ENCODE peak calls at places on chromosomes 12 and 14, in ten cellular contexts. X is body of pancreas, L is BJ, O is MM.1S, J is A549, N is GM06990, D is bronchial epithelial cell, Y is AG04450, T is nephron progenitor cell, Z is pancreas. G is an unnamed sample.

GRCh38 chr12:132635076-132635955 is 16.7 kb downstream of the P2RX2 start:
- DNase-seq in T (no peak), Y (no peak), Z (no peak), D (no peak), N (no peak), X (no peak), O (no peak), L (no peak), J (no peak), G (no peak)

GRCh38 chr14:24430143-24430681 is 458 bp downstream of the KHNYN start:
- DNase-seq in J (peak), Y (no peak), T (peak), N (peak), X (peak), Z (peak), L (no peak), O (peak), D (peak), G (no peak)

GRCh38 chr14:56474419-56475022 is 105.1 kb upstream of the TMEM260 start:
- DNase-seq in N (no peak), L (no peak), Y (no peak), O (peak), X (no peak), J (peak), Z (no peak), T (peak), D (peak), G (no peak)

GRCh38 chr14:72183631-72184030 is 251.4 kb downstream of the RGS6 start:
- DNase-seq in X (no peak), N (no peak), D (no peak), L (no peak), J (no peak), O (no peak), Z (no peak), T (no peak), Y (no peak), G (no peak)

GRCh38 chr12:123523518-123523917 is 10.0 kb downstream of the RILPL1 start:
- DNase-seq in T (no peak), L (no peak), O (no peak), J (no peak), X (no peak), D (no peak), N (no peak), Z (no peak), Y (no peak), G (no peak)

GRCh38 chr12:121673013-121673441 is 3.6 kb upstream of the MORN3 start:
- DNase-seq in J (no peak), X (peak), Z (peak), N (no peak), Y (no peak), D (no peak), T (no peak), O (no peak), L (no peak), G (no peak)

GRCh38 chr14:73773441-73774243 is 59.5 kb upstream of the PNMA1 start:
- DNase-seq in T (no peak), L (no peak), D (no peak), O (no peak), J (no peak), N (no peak), X (no peak), Y (no peak), Z (no peak), G (no peak)

GRCh38 chr14:63147018-63147417 is 57.2 kb upstream of the RHOJ start:
- DNase-seq in X (no peak), T (no peak), J (no peak), O (no peak), Y (no peak), Z (no peak), N (no peak), L (no peak), D (no peak), G (no peak)

GRCh38 chr12:98188649-98189048 is 326.7 kb upstream of the TMPO start:
- DNase-seq in L (no peak), T (no peak), N (no peak), D (peak), Y (no peak), O (peak), Z (no peak), J (no peak), X (no peak), G (no peak)

GRCh38 chr14:58367296-58367695 is 28.4 kb upstream of the TOMM20L start:
- DNase-seq in J (no peak), Z (no peak), X (peak), Y (no peak), T (no peak), D (no peak), N (no peak), L (no peak), O (no peak), G (no peak)

GRCh38 chr14:105192866-105193731 is 12.0 kb upstream of the NUDT14 start:
- DNase-seq in J (no peak), Z (no peak), O (no peak), T (no peak), D (no peak), Y (no peak), N (no peak), L (no peak), X (no peak), G (no peak)

GRCh38 chr12:131681257-131681620 is 29.7 kb upstream of the SFSWAP start:
- DNase-seq in J (no peak), O (no peak), T (no peak), N (no peak), Z (no peak), L (no peak), D (no peak), Y (no peak), X (no peak), G (no peak)

GRCh38 chr12:84982888-84983287 is 53.2 kb downstream of the TSPAN19 start:
- DNase-seq in L (no peak), Z (no peak), Y (no peak), D (no peak), N (no peak), T (no peak), J (no peak), O (no peak), X (no peak), G (no peak)

GRCh38 chr12:39824505-39825198 is 205.0 kb upstream of the ABCD2 start:
- DNase-seq in T (no peak), X (no peak), Y (no peak), N (no peak), O (no peak), Z (no peak), D (peak), L (no peak), J (no peak), G (no peak)

GRCh38 chr12:30613119-30613830 is 82.4 kb downstream of the IPO8 start:
- DNase-seq in O (no peak), Y (no peak), N (no peak), T (no peak), Z (no peak), X (peak), J (no peak), D (no peak), L (no peak), G (no peak)

GRCh38 chr12:8036366-8036765 is 3.9 kb downstream of the FOXJ2 start:
- DNase-seq in T (no peak), Y (no peak), N (no peak), L (no peak), D (no peak), X (peak), J (no peak), Z (no peak), O (no peak), G (no peak)

GRCh38 chr12:78864483-78865296 is at the start of gene SYT1:
- DNase-seq in O (peak), L (peak), J (peak), T (peak), Z (peak), D (peak), X (peak), Y (peak), N (peak), G (peak)

GRCh38 chr12:62162214-62162613 is 98.0 kb upstream of the USP15 start:
- DNase-seq in Y (no peak), J (no peak), L (no peak), D (no peak), X (no peak), Z (no peak), O (peak), N (no peak), T (no peak), G (no peak)

GRCh38 chr12:51131745-51132521 is 41.0 kb downstream of the TFCP2 start:
- DNase-seq in Z (no peak), Y (no peak), X (no peak), J (no peak), D (no peak), T (no peak), O (no peak), L (no peak), N (no peak), G (no peak)

GRCh38 chr14:75521415-75522199 is 662 bp upstream of the BATF start:
- DNase-seq in L (no peak), D (no peak), J (no peak), X (no peak), Y (no peak), Z (no peak), N (no peak), O (peak), T (no peak), G (no peak)

GRCh38 chr12:116266220-116266619 is 11.3 kb downstream of the MED13L start:
- DNase-seq in O (no peak), Y (no peak), N (no peak), J (peak), D (peak), L (no peak), T (no peak), X (no peak), Z (no peak), G (no peak)

GRCh38 chr12:49288412-49288853 is 6.5 kb upstream of the PRPH start:
- DNase-seq in J (peak), Z (peak), T (peak), O (peak), Y (no peak), D (peak), N (no peak), X (peak), L (no peak), G (no peak)

GRCh38 chr14:89926709-89927108 is 27.8 kb downstream of the EFCAB11 start:
- DNase-seq in N (no peak), L (no peak), Y (no peak), T (no peak), Z (no peak), O (no peak), J (no peak), X (no peak), D (peak), G (no peak)

GRCh38 chr14:104460920-104461651 is 118.5 kb upstream of the C14orf180 start:
- DNase-seq in Y (no peak), Z (no peak), N (no peak), O (no peak), J (no peak), X (peak), L (no peak), D (no peak), T (peak), G (no peak)

GRCh38 chr12:122853582-122854245 is 18.5 kb downstream of the HIP1R start:
- DNase-seq in Z (no peak), L (no peak), Y (no peak), X (no peak), O (no peak), T (no peak), N (no peak), D (no peak), J (no peak), G (no peak)

GRCh38 chr12:130161261-130162231 is 718 bp upstream of the FZD10 start:
- DNase-seq in Y (no peak), Z (no peak), O (no peak), N (no peak), X (peak), D (no peak), T (peak), J (no peak), L (no peak), G (no peak)

GRCh38 chr12:117294206-117294605 is 67.2 kb downstream of the NOS1 start:
- DNase-seq in J (no peak), Z (no peak), O (no peak), N (no peak), L (no peak), T (peak), X (no peak), Y (no peak), D (no peak), G (no peak)

GRCh38 chr14:96098309-96098998 is 59.3 kb downstream of the C14orf132 start:
- DNase-seq in X (peak), L (no peak), Z (peak), O (peak), J (peak), T (peak), Y (peak), D (peak), N (no peak), G (no peak)

GRCh38 chr14:99177876-99178630 is 93.9 kb downstream of the BCL11B start:
- DNase-seq in T (no peak), O (no peak), L (no peak), N (no peak), Y (no peak), Z (no peak), J (no peak), D (peak), X (no peak), G (no peak)

GRCh38 chr14:26081043-26081442 is 516.8 kb downstream of the NOVA1 start:
- DNase-seq in Z (no peak), N (no peak), Y (no peak), D (no peak), X (no peak), T (no peak), O (no peak), L (no peak), J (no peak), G (no peak)

GRCh38 chr14:50085570-50086315 is 30.6 kb downstream of the VCPKMT start:
- DNase-seq in X (no peak), Z (no peak), N (peak), T (no peak), J (no peak), D (peak), L (no peak), O (no peak), Y (no peak), G (no peak)

GRCh38 chr12:49232940-49233841 is 31.7 kb upstream of the TUBA1C start:
- DNase-seq in N (no peak), Z (peak), D (no peak), Y (no peak), T (peak), J (no peak), O (no peak), L (no peak), X (peak), G (no peak)

GRCh38 chr14:83300454-83301064 is 1766.9 kb upstream of the SEL1L start:
- DNase-seq in L (no peak), Z (no peak), N (no peak), O (peak), Y (no peak), J (no peak), T (no peak), D (peak), X (no peak), G (no peak)

GRCh38 chr14:86779416-86779815 is 1213.6 kb downstream of the GALC start:
- DNase-seq in O (no peak), Y (no peak), Z (no peak), N (no peak), D (peak), L (no peak), X (no peak), J (no peak), T (no peak), G (no peak)

GRCh38 chr12:65526311-65526710 is 247.8 kb downstream of the MSRB3 start:
- DNase-seq in T (no peak), Y (no peak), J (no peak), L (no peak), X (no peak), O (no peak), N (no peak), Z (no peak), D (peak), G (peak)

GRCh38 chr14:50344116-50344775 is 32.1 kb downstream of the DMAC2L start:
- DNase-seq in D (peak), O (no peak), Y (no peak), J (no peak), L (no peak), N (peak), X (no peak), Z (no peak), T (no peak), G (peak)

GRCh38 chr14:74596747-74597456 is 15.1 kb downstream of the LTBP2 start:
- DNase-seq in X (no peak), N (no peak), D (no peak), L (no peak), J (no peak), O (no peak), Y (peak), T (no peak), Z (no peak), G (no peak)

GRCh38 chr14:92040431-92041040 is 677 bp upstream of the TRIP11 start:
- DNase-seq in D (peak), X (peak), N (no peak), Y (peak), T (no peak), J (peak), L (no peak), O (peak), Z (peak), G (peak)

DNA sequence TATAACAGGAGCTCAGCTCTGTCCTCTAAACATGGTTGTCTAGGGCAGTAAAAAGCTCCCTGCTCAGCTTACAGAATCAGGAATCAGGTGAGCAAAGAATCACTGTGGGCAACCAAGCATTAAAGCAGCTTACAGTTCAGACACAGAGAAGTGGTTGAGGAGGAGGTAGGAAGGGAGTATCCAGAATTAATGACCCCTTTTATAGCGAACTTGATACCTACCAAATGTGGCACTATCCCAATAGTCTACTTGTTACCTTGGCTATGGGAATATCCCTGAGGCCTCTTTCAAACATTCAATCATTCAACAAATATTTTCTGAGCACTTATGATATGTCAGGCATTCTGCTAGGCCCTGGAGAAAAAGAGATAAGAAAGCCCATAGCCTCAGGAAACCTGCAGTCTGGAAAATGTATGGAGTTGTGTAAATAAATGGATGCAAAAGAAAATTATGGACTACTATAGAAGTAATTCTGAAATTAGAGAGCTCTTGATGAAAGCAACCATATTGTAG is 134.2 kb upstream of the CPSF6 start:
- DNase-seq in Z (no peak), J (no peak), T (no peak), D (no peak), Y (no peak), L (no peak), X (no peak), O (no peak), N (no peak), G (no peak)
- TF ChIP-seq CTCF in Z (no peak), J (no peak), T (no peak), D (no peak), Y (no peak), L (no peak), X (no peak), O (no peak), N (no peak), G (no peak)

DNA sequence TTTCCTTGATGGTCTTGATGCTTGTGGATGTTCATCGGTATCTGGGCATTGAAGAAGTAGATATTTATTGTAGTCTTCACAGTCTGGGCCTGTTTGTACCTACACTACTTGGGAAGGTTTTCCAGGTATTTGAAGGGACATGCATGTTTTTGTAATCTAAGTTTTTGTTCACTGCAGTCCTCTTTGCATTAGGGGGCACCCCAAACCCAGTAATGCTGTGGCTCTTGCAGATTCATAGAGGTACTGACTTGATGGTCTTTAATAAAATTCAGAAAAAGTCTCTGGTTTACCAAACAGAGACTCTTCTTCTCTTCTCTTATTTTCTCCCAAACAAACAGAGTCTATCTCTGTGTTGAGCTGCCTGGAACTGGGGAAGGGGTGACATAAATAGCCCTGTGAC is 150.9 kb upstream of the SLC16A7 start:
- DNase-seq in O (no peak), L (no peak), T (no peak), J (no peak), N (no peak), X (peak), Y (no peak), Z (no peak), D (peak), G (no peak)
- TF ChIP-seq CTCF in O (peak), L (peak), T (no peak), J (no peak), N (peak), X (peak), Y (peak), Z (no peak), D (peak), G (peak)

DNA sequence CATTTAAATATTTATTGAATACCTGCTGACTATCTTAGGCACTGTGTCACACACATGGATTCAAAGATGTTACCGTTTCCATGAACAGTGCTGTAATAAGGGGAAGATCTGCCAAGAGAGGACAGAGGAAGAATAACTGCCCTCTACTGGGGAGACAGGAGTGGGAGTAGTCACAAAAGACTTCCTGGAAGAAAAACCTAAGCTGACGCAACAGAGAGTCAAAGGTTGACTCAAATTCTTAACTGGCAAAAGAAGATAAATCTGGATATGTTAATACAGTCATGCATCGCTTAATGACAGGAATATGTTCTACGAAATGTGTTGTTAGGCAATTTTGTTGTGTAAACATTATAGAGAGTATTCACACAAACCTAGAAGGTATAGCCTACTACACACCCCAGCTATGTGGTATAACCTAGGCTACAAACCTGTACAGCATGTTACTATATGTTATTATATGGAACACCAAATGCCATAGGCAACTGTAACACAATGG is 51.5 kb downstream of the DCAF5 start:
- DNase-seq in Y (peak), D (peak), O (no peak), Z (peak), L (peak), N (no peak), J (peak), X (no peak), T (no peak), G (no peak)
- TF ChIP-seq CTCF in Y (peak), D (peak), O (no peak), Z (peak), L (peak), N (peak), J (peak), X (peak), T (no peak), G (peak)

GRCh38 chr14:77151918-77152588 is 10.5 kb upstream of the ZDHHC22 start:
- DNase-seq in J (peak), Z (no peak), O (peak), D (peak), X (no peak), T (no peak), L (no peak), N (no peak), Y (no peak), G (no peak)
- TF ChIP-seq CTCF in J (peak), Z (no peak), O (no peak), D (peak), X (peak), T (no peak), L (peak), N (no peak), Y (peak), G (peak)

DNA sequence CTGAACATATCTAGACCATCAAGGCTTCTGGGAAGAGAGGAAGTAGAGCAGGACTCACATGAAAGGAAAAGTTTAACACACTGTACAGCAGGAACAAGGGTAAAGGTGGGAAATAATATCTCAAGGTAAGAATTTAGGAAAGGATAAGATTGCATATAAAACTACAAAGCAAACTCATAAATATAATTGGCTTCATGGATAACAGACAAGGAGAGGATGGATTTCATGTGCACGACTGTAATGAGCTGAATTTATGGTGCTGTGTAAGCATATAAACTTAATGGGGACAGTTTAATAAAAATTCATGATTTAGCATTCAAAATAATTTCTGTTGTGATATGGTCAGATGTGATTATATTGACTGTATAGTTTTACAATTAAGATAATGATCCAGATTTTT is 298.0 kb downstream of the GXYLT1 start:
- DNase-seq in L (no peak), O (no peak), T (no peak), X (no peak), Z (no peak), J (no peak), N (no peak), D (no peak), Y (no peak), G (no peak)
- TF ChIP-seq CTCF in L (no peak), O (no peak), T (no peak), X (no peak), Z (no peak), J (no peak), N (no peak), D (no peak), Y (no peak), G (no peak)